ENCODE peak calls at places on chromosomes 1 and 21, in five cellular contexts. One of them, this sample, is unnamed.

GRCh38 chr1:21237386-21238088 is 52.7 kb downstream of the ECE1 start:
- DNase-seq in dorsolateral prefrontal cortex: no peak
- DNase-seq in upper lobe of left lung: no peak
- DNase-seq in ovary: no peak
- DNase-seq in lower lobe of right lung: no peak
- DNase-seq in this sample: no peak

GRCh38 chr1:27332536-27333281 is 9.1 kb upstream of the SYTL1 start:
- DNase-seq in ovary: no peak
- DNase-seq in lower lobe of right lung: peak
- DNase-seq in upper lobe of left lung: peak
- DNase-seq in dorsolateral prefrontal cortex: peak
- DNase-seq in this sample: no peak

GRCh38 chr1:85585845-85586244 is 5.3 kb downstream of the CCN1 start:
- DNase-seq in lower lobe of right lung: no peak
- DNase-seq in upper lobe of left lung: peak
- DNase-seq in ovary: no peak
- DNase-seq in dorsolateral prefrontal cortex: no peak
- DNase-seq in this sample: no peak

GRCh38 chr1:162629077-162629637 is 3.1 kb upstream of the DDR2 start:
- DNase-seq in dorsolateral prefrontal cortex: no peak
- DNase-seq in ovary: no peak
- DNase-seq in upper lobe of left lung: no peak
- DNase-seq in lower lobe of right lung: no peak
- DNase-seq in this sample: no peak

GRCh38 chr1:160550572-160551034 is 27.5 kb upstream of the SLAMF6 start:
- DNase-seq in lower lobe of right lung: peak
- DNase-seq in ovary: no peak
- DNase-seq in dorsolateral prefrontal cortex: no peak
- DNase-seq in upper lobe of left lung: no peak
- DNase-seq in this sample: no peak

GRCh38 chr1:925532-926421 is 2.1 kb downstream of the SAMD11 start:
- DNase-seq in upper lobe of left lung: no peak
- DNase-seq in ovary: no peak
- DNase-seq in dorsolateral prefrontal cortex: no peak
- DNase-seq in lower lobe of right lung: no peak
- DNase-seq in this sample: no peak

GRCh38 chr21:45736042-45736704 is 92.6 kb downstream of the PCBP3 start:
- DNase-seq in dorsolateral prefrontal cortex: no peak
- DNase-seq in lower lobe of right lung: no peak
- DNase-seq in upper lobe of left lung: no peak
- DNase-seq in ovary: no peak
- DNase-seq in this sample: no peak

GRCh38 chr1:115496904-115497527 is 144.8 kb upstream of the VANGL1 start:
- DNase-seq in ovary: no peak
- DNase-seq in upper lobe of left lung: no peak
- DNase-seq in dorsolateral prefrontal cortex: no peak
- DNase-seq in lower lobe of right lung: no peak
- DNase-seq in this sample: peak

GRCh38 chr1:38154089-38154470 is 107.5 kb upstream of the POU3F1 start:
- DNase-seq in ovary: no peak
- DNase-seq in lower lobe of right lung: no peak
- DNase-seq in dorsolateral prefrontal cortex: no peak
- DNase-seq in upper lobe of left lung: no peak
- DNase-seq in this sample: no peak

GRCh38 chr1:211632808-211633522 is 42.5 kb downstream of the NEK2 start:
- DNase-seq in lower lobe of right lung: peak
- DNase-seq in dorsolateral prefrontal cortex: no peak
- DNase-seq in upper lobe of left lung: no peak
- DNase-seq in ovary: peak
- DNase-seq in this sample: peak

GRCh38 chr1:25080294-25081209 is 150.5 kb upstream of the RUNX3 start:
- DNase-seq in ovary: no peak
- DNase-seq in dorsolateral prefrontal cortex: no peak
- DNase-seq in upper lobe of left lung: no peak
- DNase-seq in lower lobe of right lung: no peak
- DNase-seq in this sample: no peak

GRCh38 chr1:43366601-43367025 is 1.2 kb downstream of the ELOVL1 start:
- DNase-seq in upper lobe of left lung: no peak
- DNase-seq in dorsolateral prefrontal cortex: no peak
- DNase-seq in ovary: no peak
- DNase-seq in lower lobe of right lung: no peak
- DNase-seq in this sample: no peak

GRCh38 chr21:29078884-29079765 is 5.7 kb upstream of the CCT8 start:
- DNase-seq in dorsolateral prefrontal cortex: no peak
- DNase-seq in ovary: no peak
- DNase-seq in lower lobe of right lung: peak
- DNase-seq in upper lobe of left lung: peak
- DNase-seq in this sample: no peak

GRCh38 chr1:53316058-53316741 is 11.7 kb downstream of the LRP8 start:
- DNase-seq in lower lobe of right lung: peak
- DNase-seq in upper lobe of left lung: no peak
- DNase-seq in ovary: no peak
- DNase-seq in dorsolateral prefrontal cortex: no peak
- DNase-seq in this sample: no peak

GRCh38 chr1:111467805-111468716 is 5.7 kb upstream of the C1orf162 start:
- DNase-seq in lower lobe of right lung: no peak
- DNase-seq in dorsolateral prefrontal cortex: no peak
- DNase-seq in upper lobe of left lung: no peak
- DNase-seq in ovary: no peak
- DNase-seq in this sample: no peak

GRCh38 chr1:9066945-9067807 is 2.3 kb downstream of the SLC2A5 start:
- DNase-seq in lower lobe of right lung: peak
- DNase-seq in dorsolateral prefrontal cortex: peak
- DNase-seq in ovary: peak
- DNase-seq in upper lobe of left lung: peak
- DNase-seq in this sample: peak

GRCh38 chr1:117182271-117182670 is 28.5 kb downstream of the VTCN1 start:
- DNase-seq in ovary: no peak
- DNase-seq in upper lobe of left lung: no peak
- DNase-seq in dorsolateral prefrontal cortex: no peak
- DNase-seq in lower lobe of right lung: no peak
- DNase-seq in this sample: no peak

GRCh38 chr1:168774241-168774640 is 45.2 kb upstream of the DPT start:
- DNase-seq in dorsolateral prefrontal cortex: no peak
- DNase-seq in lower lobe of right lung: no peak
- DNase-seq in ovary: peak
- DNase-seq in upper lobe of left lung: peak
- DNase-seq in this sample: no peak

GRCh38 chr1:1610796-1611597 is 4.3 kb upstream of the MIB2 start:
- DNase-seq in ovary: no peak
- DNase-seq in upper lobe of left lung: peak
- DNase-seq in dorsolateral prefrontal cortex: no peak
- DNase-seq in lower lobe of right lung: peak
- DNase-seq in this sample: no peak

GRCh38 chr1:69191280-69191679 is 376.4 kb upstream of the LRRC7 start:
- DNase-seq in ovary: no peak
- DNase-seq in upper lobe of left lung: no peak
- DNase-seq in lower lobe of right lung: no peak
- DNase-seq in dorsolateral prefrontal cortex: no peak
- DNase-seq in this sample: no peak

GRCh38 chr1:59671066-59671952 is 143.4 kb upstream of the HOOK1 start:
- DNase-seq in ovary: no peak
- DNase-seq in dorsolateral prefrontal cortex: no peak
- DNase-seq in upper lobe of left lung: no peak
- DNase-seq in lower lobe of right lung: no peak
- DNase-seq in this sample: no peak

GRCh38 chr1:93779540-93780121 is 98.0 kb upstream of the BCAR3 start:
- DNase-seq in ovary: no peak
- DNase-seq in lower lobe of right lung: no peak
- DNase-seq in upper lobe of left lung: no peak
- DNase-seq in dorsolateral prefrontal cortex: no peak
- DNase-seq in this sample: peak

GRCh38 chr1:12183095-12183794 is 16.5 kb downstream of the TNFRSF1B start:
- DNase-seq in lower lobe of right lung: no peak
- DNase-seq in upper lobe of left lung: no peak
- DNase-seq in dorsolateral prefrontal cortex: no peak
- DNase-seq in ovary: peak
- DNase-seq in this sample: no peak

GRCh38 chr1:111600886-111601386 is 18.7 kb upstream of the RAP1A start:
- DNase-seq in dorsolateral prefrontal cortex: no peak
- DNase-seq in ovary: no peak
- DNase-seq in upper lobe of left lung: no peak
- DNase-seq in lower lobe of right lung: no peak
- DNase-seq in this sample: no peak

GRCh38 chr1:238088891-238089290 is 198.2 kb upstream of the ZP4 start:
- DNase-seq in upper lobe of left lung: no peak
- DNase-seq in ovary: no peak
- DNase-seq in dorsolateral prefrontal cortex: no peak
- DNase-seq in lower lobe of right lung: no peak
- DNase-seq in this sample: no peak

GRCh38 chr1:92484472-92485373 is 2.0 kb downstream of the GFI1 start:
- DNase-seq in ovary: peak
- DNase-seq in dorsolateral prefrontal cortex: no peak
- DNase-seq in upper lobe of left lung: no peak
- DNase-seq in lower lobe of right lung: peak
- DNase-seq in this sample: no peak

GRCh38 chr21:36929622-36930021 is 36.8 kb downstream of the HLCS start:
- DNase-seq in dorsolateral prefrontal cortex: peak
- DNase-seq in lower lobe of right lung: no peak
- DNase-seq in ovary: no peak
- DNase-seq in upper lobe of left lung: no peak
- DNase-seq in this sample: no peak

DNA sequence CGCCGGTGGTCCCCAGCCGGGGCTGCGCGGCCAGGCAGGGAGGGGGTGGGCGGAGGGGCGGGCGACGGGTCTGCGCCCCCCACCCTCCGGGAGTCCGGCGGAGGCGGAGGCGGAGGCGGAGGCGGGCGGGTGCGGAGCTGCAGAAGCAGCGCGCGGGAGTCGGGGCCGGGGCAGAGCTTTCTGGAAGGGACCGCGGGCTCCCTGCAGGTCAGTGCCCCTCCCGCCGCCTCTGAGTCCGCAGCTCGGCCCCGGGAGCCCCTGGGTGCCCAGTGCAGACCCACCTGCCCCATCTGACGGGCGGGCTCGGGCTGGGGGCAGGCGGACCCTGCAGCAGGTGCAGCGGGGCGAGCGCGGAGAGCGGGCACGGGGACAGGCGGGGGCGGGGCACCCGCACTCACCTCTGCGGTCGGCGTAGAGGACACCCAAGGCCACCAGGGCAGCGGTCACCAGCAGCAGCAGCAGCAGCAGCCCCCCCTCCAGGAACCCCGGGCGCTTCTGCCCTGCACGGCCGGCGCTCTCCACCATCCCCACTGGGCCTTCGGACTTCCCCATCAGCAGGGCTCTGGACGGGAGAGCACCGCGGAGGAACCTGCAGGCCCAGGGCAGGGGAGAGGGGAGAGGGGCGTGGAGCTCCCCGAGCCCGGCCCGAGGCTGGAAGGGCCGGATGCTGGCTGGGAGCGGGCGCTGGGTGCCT is 3.7 kb downstream of the MMEL1 start:
- DNase-seq in dorsolateral prefrontal cortex: peak
- DNase-seq in ovary: no peak
- DNase-seq in upper lobe of left lung: no peak
- DNase-seq in lower lobe of right lung: peak
- DNase-seq in this sample: no peak
- H3K4me3 ChIP-seq in dorsolateral prefrontal cortex: no peak
- H3K4me3 ChIP-seq in ovary: no peak
- H3K4me3 ChIP-seq in upper lobe of left lung: no peak
- H3K4me3 ChIP-seq in lower lobe of right lung: no peak
- H3K4me3 ChIP-seq in this sample: no peak

GRCh38 chr1:228416217-228416971 is at the start of gene TRIM17:
- DNase-seq in dorsolateral prefrontal cortex: no peak
- DNase-seq in lower lobe of right lung: no peak
- DNase-seq in upper lobe of left lung: no peak
- DNase-seq in ovary: peak
- DNase-seq in this sample: no peak
- H3K4me3 ChIP-seq in dorsolateral prefrontal cortex: peak
- H3K4me3 ChIP-seq in lower lobe of right lung: peak
- H3K4me3 ChIP-seq in upper lobe of left lung: peak
- H3K4me3 ChIP-seq in ovary: peak
- H3K4me3 ChIP-seq in this sample: peak

GRCh38 chr1:205800973-205801703 is 11.9 kb downstream of the SLC41A1 start:
- DNase-seq in ovary: no peak
- DNase-seq in lower lobe of right lung: no peak
- DNase-seq in upper lobe of left lung: peak
- DNase-seq in dorsolateral prefrontal cortex: no peak
- DNase-seq in this sample: no peak

GRCh38 chr1:205798577-205798976 is 14.4 kb downstream of the SLC41A1 start:
- DNase-seq in ovary: no peak
- DNase-seq in lower lobe of right lung: no peak
- DNase-seq in dorsolateral prefrontal cortex: no peak
- DNase-seq in upper lobe of left lung: no peak
- DNase-seq in this sample: no peak

GRCh38 chr1:205802060-205802459 is 10.9 kb downstream of the SLC41A1 start:
- DNase-seq in ovary: no peak
- DNase-seq in lower lobe of right lung: no peak
- DNase-seq in dorsolateral prefrontal cortex: no peak
- DNase-seq in upper lobe of left lung: no peak
- DNase-seq in this sample: no peak

GRCh38 chr1:205797122-205797521 is 15.9 kb downstream of the SLC41A1 start:
- DNase-seq in upper lobe of left lung: no peak
- DNase-seq in dorsolateral prefrontal cortex: no peak
- DNase-seq in lower lobe of right lung: no peak
- DNase-seq in ovary: no peak
- DNase-seq in this sample: no peak

GRCh38 chr1:205800470-205800869 is 12.5 kb downstream of the SLC41A1 start:
- DNase-seq in ovary: no peak
- DNase-seq in dorsolateral prefrontal cortex: no peak
- DNase-seq in lower lobe of right lung: no peak
- DNase-seq in upper lobe of left lung: peak
- DNase-seq in this sample: no peak
- H3K4me3 ChIP-seq in ovary: no peak
- H3K4me3 ChIP-seq in dorsolateral prefrontal cortex: no peak
- H3K4me3 ChIP-seq in lower lobe of right lung: no peak
- H3K4me3 ChIP-seq in upper lobe of left lung: no peak
- H3K4me3 ChIP-seq in this sample: no peak

GRCh38 chr21:42117229-42118048 is 46.3 kb downstream of the UMODL1 start:
- DNase-seq in lower lobe of right lung: peak
- DNase-seq in dorsolateral prefrontal cortex: peak
- DNase-seq in upper lobe of left lung: peak
- DNase-seq in ovary: peak
- DNase-seq in this sample: peak

GRCh38 chr21:42120056-42120903 is 49.2 kb downstream of the UMODL1 start:
- DNase-seq in ovary: no peak
- DNase-seq in upper lobe of left lung: no peak
- DNase-seq in lower lobe of right lung: no peak
- DNase-seq in dorsolateral prefrontal cortex: no peak
- DNase-seq in this sample: no peak

GRCh38 chr21:42118121-42118795 is 47.1 kb downstream of the UMODL1 start:
- DNase-seq in lower lobe of right lung: no peak
- DNase-seq in ovary: no peak
- DNase-seq in upper lobe of left lung: no peak
- DNase-seq in dorsolateral prefrontal cortex: no peak
- DNase-seq in this sample: no peak

GRCh38 chr21:42120904-42121535 is 49.9 kb downstream of the UMODL1 start:
- DNase-seq in lower lobe of right lung: no peak
- DNase-seq in upper lobe of left lung: no peak
- DNase-seq in dorsolateral prefrontal cortex: no peak
- DNase-seq in ovary: no peak
- DNase-seq in this sample: no peak

DNA sequence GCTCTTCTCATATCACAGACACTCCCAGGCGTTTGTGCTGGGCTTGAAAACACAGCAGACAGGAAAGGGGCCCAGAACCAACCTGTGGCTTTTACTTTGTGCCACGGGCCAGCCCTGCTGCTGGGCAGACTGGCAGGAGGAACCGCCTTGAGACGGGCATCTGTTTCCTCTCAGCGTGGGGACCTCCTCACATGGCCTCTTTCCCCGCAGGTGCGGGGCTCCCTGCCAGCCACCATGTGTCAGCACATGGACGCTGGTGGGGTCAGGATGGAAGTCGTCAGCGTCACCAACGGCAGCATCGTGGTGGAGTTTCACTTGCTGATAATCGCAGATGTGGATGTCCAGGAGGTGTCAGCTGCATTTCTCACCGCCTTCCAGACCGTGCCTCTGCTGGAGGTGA is 47.8 kb downstream of the UMODL1 start:
- DNase-seq in lower lobe of right lung: no peak
- DNase-seq in dorsolateral prefrontal cortex: no peak
- DNase-seq in ovary: no peak
- DNase-seq in upper lobe of left lung: no peak
- DNase-seq in this sample: no peak
- H3K4me3 ChIP-seq in lower lobe of right lung: no peak
- H3K4me3 ChIP-seq in dorsolateral prefrontal cortex: no peak
- H3K4me3 ChIP-seq in ovary: no peak
- H3K4me3 ChIP-seq in upper lobe of left lung: no peak
- H3K4me3 ChIP-seq in this sample: no peak